ENCODE peak calls at places on chromosomes 1 and 21, in four cellular contexts. One of them, this sample, is unnamed.

GRCh38 chr1:21378705-21379494 is 61.0 kb upstream of the NBPF3 start:
- DNase-seq in epithelial cell of esophagus: peak
- DNase-seq in cardiac fibroblast: peak
- DNase-seq in NCI-H69: peak
- DNase-seq in this sample: no peak

GRCh38 chr1:201279313-201279712 is 4.0 kb upstream of the PKP1 start:
- DNase-seq in epithelial cell of esophagus: no peak
- DNase-seq in NCI-H69: no peak
- DNase-seq in cardiac fibroblast: peak
- DNase-seq in this sample: no peak

GRCh38 chr1:30840904-30841598 is 67.5 kb downstream of the SDC3 start:
- DNase-seq in cardiac fibroblast: peak
- DNase-seq in epithelial cell of esophagus: no peak
- DNase-seq in NCI-H69: no peak
- DNase-seq in this sample: no peak

GRCh38 chr1:79568411-79568810 is 561.9 kb upstream of the ADGRL4 start:
- DNase-seq in epithelial cell of esophagus: peak
- DNase-seq in NCI-H69: no peak
- DNase-seq in cardiac fibroblast: peak
- DNase-seq in this sample: no peak

GRCh38 chr1:84827566-84827965 is 65.4 kb downstream of the LPAR3 start:
- DNase-seq in epithelial cell of esophagus: no peak
- DNase-seq in NCI-H69: no peak
- DNase-seq in cardiac fibroblast: no peak
- DNase-seq in this sample: no peak

GRCh38 chr1:101121975-101122374 is 96.4 kb upstream of the DPH5 start:
- DNase-seq in cardiac fibroblast: no peak
- DNase-seq in epithelial cell of esophagus: no peak
- DNase-seq in NCI-H69: no peak
- DNase-seq in this sample: no peak

GRCh38 chr21:34820051-34820450 is 151.3 kb downstream of the CLIC6 start:
- DNase-seq in cardiac fibroblast: no peak
- DNase-seq in epithelial cell of esophagus: peak
- DNase-seq in NCI-H69: no peak
- DNase-seq in this sample: no peak

GRCh38 chr1:176609556-176610408 is 146.8 kb downstream of the PAPPA2 start:
- DNase-seq in cardiac fibroblast: peak
- DNase-seq in NCI-H69: no peak
- DNase-seq in epithelial cell of esophagus: peak
- DNase-seq in this sample: no peak

GRCh38 chr21:15289896-15290841 is 225.4 kb upstream of the NRIP1 start:
- DNase-seq in NCI-H69: peak
- DNase-seq in epithelial cell of esophagus: no peak
- DNase-seq in cardiac fibroblast: no peak
- DNase-seq in this sample: peak

GRCh38 chr1:59903136-59903754 is 23.3 kb downstream of the CYP2J2 start:
- DNase-seq in NCI-H69: peak
- DNase-seq in cardiac fibroblast: peak
- DNase-seq in epithelial cell of esophagus: peak
- DNase-seq in this sample: peak

GRCh38 chr21:39610705-39611104 is 2.0 kb upstream of the B3GALT5 start:
- DNase-seq in cardiac fibroblast: no peak
- DNase-seq in epithelial cell of esophagus: no peak
- DNase-seq in NCI-H69: peak
- DNase-seq in this sample: peak

GRCh38 chr1:211493133-211493864 is 1.3 kb upstream of the RD3 start:
- DNase-seq in NCI-H69: peak
- DNase-seq in cardiac fibroblast: no peak
- DNase-seq in epithelial cell of esophagus: no peak
- DNase-seq in this sample: no peak

GRCh38 chr1:117162806-117163205 is 41.3 kb upstream of the TRIM45 start:
- DNase-seq in NCI-H69: peak
- DNase-seq in epithelial cell of esophagus: no peak
- DNase-seq in cardiac fibroblast: no peak
- DNase-seq in this sample: no peak

GRCh38 chr1:161730050-161730564 is 8.8 kb downstream of the FCRLB start:
- DNase-seq in NCI-H69: no peak
- DNase-seq in epithelial cell of esophagus: peak
- DNase-seq in cardiac fibroblast: peak
- DNase-seq in this sample: no peak

GRCh38 chr21:16570196-16570595 is 840.4 kb downstream of the USP25 start:
- DNase-seq in cardiac fibroblast: peak
- DNase-seq in NCI-H69: no peak
- DNase-seq in epithelial cell of esophagus: no peak
- DNase-seq in this sample: no peak

GRCh38 chr1:33273961-33274371 is 17.7 kb downstream of the ZNF362 start:
- DNase-seq in epithelial cell of esophagus: peak
- DNase-seq in NCI-H69: no peak
- DNase-seq in cardiac fibroblast: no peak
- DNase-seq in this sample: no peak

GRCh38 chr1:160078392-160079195 is 2.7 kb upstream of the KCNJ9 start:
- DNase-seq in epithelial cell of esophagus: peak
- DNase-seq in cardiac fibroblast: peak
- DNase-seq in NCI-H69: peak
- DNase-seq in this sample: peak

GRCh38 chr1:175267716-175268416 is 75.3 kb upstream of the KIAA0040 start:
- DNase-seq in epithelial cell of esophagus: no peak
- DNase-seq in cardiac fibroblast: no peak
- DNase-seq in NCI-H69: no peak
- DNase-seq in this sample: no peak

GRCh38 chr1:207867136-207868081 is 43.5 kb downstream of the CD34 start:
- DNase-seq in epithelial cell of esophagus: no peak
- DNase-seq in cardiac fibroblast: no peak
- DNase-seq in NCI-H69: no peak
- DNase-seq in this sample: no peak

GRCh38 chr1:213303286-213303685 is 252.2 kb downstream of the RPS6KC1 start:
- DNase-seq in NCI-H69: no peak
- DNase-seq in epithelial cell of esophagus: no peak
- DNase-seq in cardiac fibroblast: no peak
- DNase-seq in this sample: no peak

GRCh38 chr21:34579411-34579810 is 35.5 kb downstream of the RCAN1 start:
- DNase-seq in NCI-H69: no peak
- DNase-seq in cardiac fibroblast: peak
- DNase-seq in epithelial cell of esophagus: peak
- DNase-seq in this sample: no peak

GRCh38 chr1:153962088-153963029 is 978 bp downstream of the SLC39A1 start:
- DNase-seq in cardiac fibroblast: peak
- DNase-seq in NCI-H69: peak
- DNase-seq in epithelial cell of esophagus: peak
- DNase-seq in this sample: no peak

GRCh38 chr1:159872896-159873295 is 10.4 kb upstream of the VSIG8 start:
- DNase-seq in epithelial cell of esophagus: no peak
- DNase-seq in NCI-H69: no peak
- DNase-seq in cardiac fibroblast: no peak
- DNase-seq in this sample: no peak

This sample was measured in NCI-H146.